ENCODE peak calls at places on chromosomes 6 and 20, in ten cellular contexts. One of them, this sample, is unnamed.

GRCh38 chr20:4059631-4060030 is 44.3 kb upstream of the RNF24 start:
- DNase-seq in right atrium auricular region: no peak
- DNase-seq in left lung: no peak
- DNase-seq in esophagus squamous epithelium: no peak
- DNase-seq in dorsolateral prefrontal cortex: no peak
- DNase-seq in fibroblast of lung: no peak
- DNase-seq in DND-41: no peak
- DNase-seq in tibial nerve: no peak
- DNase-seq in osteoblast: no peak
- DNase-seq in heart left ventricle: no peak
- DNase-seq in this sample: no peak

GRCh38 chr6:118514689-118515088 is 33.4 kb upstream of the PLN start:
- DNase-seq in right atrium auricular region: no peak
- DNase-seq in esophagus squamous epithelium: no peak
- DNase-seq in tibial nerve: no peak
- DNase-seq in DND-41: no peak
- DNase-seq in fibroblast of lung: no peak
- DNase-seq in dorsolateral prefrontal cortex: no peak
- DNase-seq in heart left ventricle: peak
- DNase-seq in left lung: no peak
- DNase-seq in osteoblast: no peak
- DNase-seq in this sample: no peak

GRCh38 chr20:57399587-57400261 is 8.5 kb downstream of the RBM38 start:
- DNase-seq in DND-41: no peak
- DNase-seq in tibial nerve: no peak
- DNase-seq in esophagus squamous epithelium: no peak
- DNase-seq in dorsolateral prefrontal cortex: no peak
- DNase-seq in right atrium auricular region: no peak
- DNase-seq in left lung: peak
- DNase-seq in fibroblast of lung: no peak
- DNase-seq in heart left ventricle: peak
- DNase-seq in osteoblast: peak
- DNase-seq in this sample: no peak

GRCh38 chr6:40077315-40077714 is 143.1 kb upstream of the MOCS1 start:
- DNase-seq in left lung: no peak
- DNase-seq in dorsolateral prefrontal cortex: no peak
- DNase-seq in heart left ventricle: no peak
- DNase-seq in esophagus squamous epithelium: no peak
- DNase-seq in osteoblast: no peak
- DNase-seq in fibroblast of lung: no peak
- DNase-seq in tibial nerve: no peak
- DNase-seq in DND-41: no peak
- DNase-seq in right atrium auricular region: no peak
- DNase-seq in this sample: no peak

GRCh38 chr6:42131531-42131930 is 10.9 kb downstream of the C6orf132 start:
- DNase-seq in heart left ventricle: no peak
- DNase-seq in left lung: peak
- DNase-seq in DND-41: no peak
- DNase-seq in right atrium auricular region: no peak
- DNase-seq in osteoblast: peak
- DNase-seq in fibroblast of lung: peak
- DNase-seq in esophagus squamous epithelium: no peak
- DNase-seq in tibial nerve: no peak
- DNase-seq in dorsolateral prefrontal cortex: no peak
- DNase-seq in this sample: no peak

GRCh38 chr6:39404312-39404711 is 81.8 kb upstream of the KCNK16 start:
- DNase-seq in esophagus squamous epithelium: no peak
- DNase-seq in osteoblast: no peak
- DNase-seq in tibial nerve: no peak
- DNase-seq in right atrium auricular region: no peak
- DNase-seq in left lung: no peak
- DNase-seq in fibroblast of lung: no peak
- DNase-seq in heart left ventricle: no peak
- DNase-seq in DND-41: no peak
- DNase-seq in dorsolateral prefrontal cortex: no peak
- DNase-seq in this sample: no peak

GRCh38 chr6:150589828-150590227 is 9.9 kb upstream of the PLEKHG1 start:
- DNase-seq in DND-41: no peak
- DNase-seq in esophagus squamous epithelium: no peak
- DNase-seq in heart left ventricle: no peak
- DNase-seq in tibial nerve: no peak
- DNase-seq in right atrium auricular region: no peak
- DNase-seq in left lung: no peak
- DNase-seq in fibroblast of lung: no peak
- DNase-seq in osteoblast: no peak
- DNase-seq in dorsolateral prefrontal cortex: no peak
- DNase-seq in this sample: no peak

GRCh38 chr6:83220121-83220520 is 27.0 kb downstream of the RWDD2A start:
- DNase-seq in right atrium auricular region: no peak
- DNase-seq in DND-41: no peak
- DNase-seq in fibroblast of lung: no peak
- DNase-seq in tibial nerve: no peak
- DNase-seq in esophagus squamous epithelium: no peak
- DNase-seq in heart left ventricle: no peak
- DNase-seq in dorsolateral prefrontal cortex: no peak
- DNase-seq in left lung: no peak
- DNase-seq in osteoblast: no peak
- DNase-seq in this sample: no peak

GRCh38 chr6:83804886-83805285 is 48.3 kb upstream of the RIPPLY2 start:
- DNase-seq in osteoblast: no peak
- DNase-seq in esophagus squamous epithelium: no peak
- DNase-seq in left lung: no peak
- DNase-seq in heart left ventricle: no peak
- DNase-seq in dorsolateral prefrontal cortex: no peak
- DNase-seq in DND-41: no peak
- DNase-seq in fibroblast of lung: no peak
- DNase-seq in right atrium auricular region: no peak
- DNase-seq in tibial nerve: no peak
- DNase-seq in this sample: no peak

GRCh38 chr6:11828185-11828897 is 49.7 kb upstream of the ADTRP start:
- DNase-seq in fibroblast of lung: peak
- DNase-seq in dorsolateral prefrontal cortex: no peak
- DNase-seq in tibial nerve: no peak
- DNase-seq in osteoblast: no peak
- DNase-seq in heart left ventricle: no peak
- DNase-seq in DND-41: no peak
- DNase-seq in left lung: no peak
- DNase-seq in esophagus squamous epithelium: no peak
- DNase-seq in right atrium auricular region: no peak
- DNase-seq in this sample: no peak

GRCh38 chr20:53030061-53030460 is 57.9 kb downstream of the TSHZ2 start:
- DNase-seq in heart left ventricle: no peak
- DNase-seq in fibroblast of lung: no peak
- DNase-seq in right atrium auricular region: no peak
- DNase-seq in dorsolateral prefrontal cortex: no peak
- DNase-seq in esophagus squamous epithelium: no peak
- DNase-seq in left lung: no peak
- DNase-seq in tibial nerve: no peak
- DNase-seq in osteoblast: no peak
- DNase-seq in DND-41: no peak
- DNase-seq in this sample: no peak

GRCh38 chr6:119446623-119447008 is 97.1 kb upstream of the MAN1A1 start:
- DNase-seq in dorsolateral prefrontal cortex: no peak
- DNase-seq in esophagus squamous epithelium: no peak
- DNase-seq in tibial nerve: peak
- DNase-seq in heart left ventricle: peak
- DNase-seq in osteoblast: peak
- DNase-seq in fibroblast of lung: peak
- DNase-seq in right atrium auricular region: no peak
- DNase-seq in left lung: no peak
- DNase-seq in DND-41: no peak
- DNase-seq in this sample: no peak

GRCh38 chr6:84052204-84052882 is 18.8 kb downstream of the MRAP2 start:
- DNase-seq in right atrium auricular region: peak
- DNase-seq in esophagus squamous epithelium: no peak
- DNase-seq in tibial nerve: peak
- DNase-seq in osteoblast: peak
- DNase-seq in left lung: no peak
- DNase-seq in heart left ventricle: peak
- DNase-seq in DND-41: no peak
- DNase-seq in fibroblast of lung: peak
- DNase-seq in dorsolateral prefrontal cortex: peak
- DNase-seq in this sample: peak

DNA sequence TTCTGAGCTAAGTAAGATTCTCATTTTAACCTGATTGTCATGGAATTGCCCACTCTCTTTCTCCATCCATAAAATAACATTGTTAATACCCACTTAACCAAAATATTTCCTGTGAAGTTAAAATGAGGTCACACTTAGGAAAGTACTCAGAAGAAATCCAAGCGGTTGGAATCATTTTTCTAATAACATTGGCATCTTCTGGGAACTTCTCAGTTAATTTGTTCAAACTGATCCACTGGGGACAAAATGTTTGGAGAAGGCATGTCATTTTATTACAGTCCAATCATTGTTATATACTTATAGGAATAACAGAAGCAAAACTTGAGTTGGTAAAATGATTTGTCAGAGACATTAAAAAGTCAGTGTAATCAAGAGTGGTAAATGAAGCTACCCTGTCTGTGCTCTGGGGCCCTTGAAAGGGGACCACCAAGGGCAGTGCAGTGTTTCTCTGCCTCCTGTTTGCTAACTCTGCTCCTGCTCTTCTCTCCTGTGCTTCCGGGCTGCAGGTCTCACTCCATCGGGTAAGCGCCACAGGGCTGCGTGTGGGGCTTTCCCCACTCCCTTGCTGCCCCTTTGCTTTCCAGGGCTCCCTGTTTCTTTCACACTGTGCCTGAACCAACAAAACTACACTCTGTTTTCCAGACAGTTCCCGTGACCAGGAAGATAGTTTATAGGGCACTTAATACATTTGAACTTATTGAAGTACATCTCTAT is 50.1 kb downstream of the HDDC2 start:
- DNase-seq in DND-41: no peak
- DNase-seq in left lung: no peak
- DNase-seq in esophagus squamous epithelium: no peak
- DNase-seq in right atrium auricular region: no peak
- DNase-seq in osteoblast: no peak
- DNase-seq in tibial nerve: no peak
- DNase-seq in heart left ventricle: no peak
- DNase-seq in fibroblast of lung: peak
- DNase-seq in dorsolateral prefrontal cortex: no peak
- DNase-seq in this sample: peak
- H3K27ac ChIP-seq in DND-41: no peak
- H3K27ac ChIP-seq in left lung: no peak
- H3K27ac ChIP-seq in esophagus squamous epithelium: no peak
- H3K27ac ChIP-seq in right atrium auricular region: no peak
- H3K27ac ChIP-seq in osteoblast: peak
- H3K27ac ChIP-seq in tibial nerve: no peak
- H3K27ac ChIP-seq in heart left ventricle: no peak
- H3K27ac ChIP-seq in fibroblast of lung: no peak
- H3K27ac ChIP-seq in dorsolateral prefrontal cortex: no peak
- H3K27ac ChIP-seq in this sample: no peak

GRCh38 chr6:69018911-69019310 is 383.8 kb downstream of the ADGRB3 start:
- DNase-seq in dorsolateral prefrontal cortex: no peak
- DNase-seq in right atrium auricular region: no peak
- DNase-seq in fibroblast of lung: no peak
- DNase-seq in heart left ventricle: no peak
- DNase-seq in tibial nerve: no peak
- DNase-seq in DND-41: no peak
- DNase-seq in left lung: no peak
- DNase-seq in esophagus squamous epithelium: no peak
- DNase-seq in osteoblast: no peak
- DNase-seq in this sample: no peak

GRCh38 chr6:69022991-69023390 is 387.9 kb downstream of the ADGRB3 start:
- DNase-seq in dorsolateral prefrontal cortex: no peak
- DNase-seq in fibroblast of lung: peak
- DNase-seq in left lung: no peak
- DNase-seq in osteoblast: peak
- DNase-seq in DND-41: no peak
- DNase-seq in tibial nerve: no peak
- DNase-seq in heart left ventricle: no peak
- DNase-seq in right atrium auricular region: no peak
- DNase-seq in esophagus squamous epithelium: no peak
- DNase-seq in this sample: no peak

DNA sequence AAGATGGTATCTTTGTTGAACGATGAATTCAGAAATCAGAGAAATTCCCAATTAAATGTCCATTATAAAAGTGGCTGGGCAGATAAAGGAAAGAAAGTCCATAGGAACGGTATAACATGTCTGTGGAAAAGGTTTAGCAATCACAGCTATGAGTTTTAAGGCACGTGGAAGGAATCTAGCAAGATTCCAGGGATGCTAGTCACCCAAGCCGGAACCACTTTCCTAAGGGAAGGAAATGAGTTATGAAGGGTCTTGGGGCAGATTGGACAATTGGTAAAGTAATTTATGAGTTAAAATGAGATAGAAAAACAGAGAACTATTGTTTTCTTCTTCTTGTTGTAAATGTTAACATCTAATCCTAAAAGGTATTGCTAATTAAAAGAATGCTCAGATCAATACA is 384.8 kb downstream of the ADGRB3 start:
- DNase-seq in esophagus squamous epithelium: no peak
- DNase-seq in DND-41: no peak
- DNase-seq in right atrium auricular region: no peak
- DNase-seq in heart left ventricle: no peak
- DNase-seq in dorsolateral prefrontal cortex: no peak
- DNase-seq in tibial nerve: no peak
- DNase-seq in osteoblast: no peak
- DNase-seq in fibroblast of lung: peak
- DNase-seq in left lung: no peak
- DNase-seq in this sample: no peak
- TF ChIP-seq CTCF in esophagus squamous epithelium: no peak
- TF ChIP-seq CTCF in DND-41: no peak
- TF ChIP-seq CTCF in right atrium auricular region: no peak
- TF ChIP-seq CTCF in heart left ventricle: no peak
- TF ChIP-seq CTCF in dorsolateral prefrontal cortex: no peak
- TF ChIP-seq CTCF in tibial nerve: no peak
- TF ChIP-seq CTCF in osteoblast: no peak
- TF ChIP-seq CTCF in fibroblast of lung: no peak
- TF ChIP-seq CTCF in left lung: no peak
- TF ChIP-seq CTCF in this sample: no peak

DNA sequence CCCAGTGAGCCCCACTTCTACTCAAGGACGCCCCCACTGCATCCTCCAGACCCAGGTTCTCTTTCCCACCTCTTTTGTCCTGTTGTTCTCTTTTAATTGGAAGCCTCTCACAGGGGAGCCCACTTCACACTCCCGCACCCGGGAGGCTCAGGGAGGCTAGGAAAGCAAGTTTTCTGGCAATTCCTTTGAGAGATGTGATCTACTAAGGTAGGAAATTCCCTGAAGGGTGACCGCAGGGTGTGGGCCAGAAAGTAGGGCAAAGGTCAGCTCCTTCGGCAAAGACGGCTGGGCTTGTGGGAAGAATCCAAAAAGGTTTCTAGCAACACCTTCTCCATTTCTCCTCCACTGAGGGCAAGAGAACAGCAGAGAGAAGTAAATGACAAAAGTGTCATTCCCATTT is 98.1 kb upstream of the PTPN1 start:
- DNase-seq in tibial nerve: no peak
- DNase-seq in right atrium auricular region: no peak
- DNase-seq in heart left ventricle: no peak
- DNase-seq in left lung: no peak
- DNase-seq in DND-41: no peak
- DNase-seq in esophagus squamous epithelium: no peak
- DNase-seq in dorsolateral prefrontal cortex: no peak
- DNase-seq in osteoblast: no peak
- DNase-seq in fibroblast of lung: no peak
- DNase-seq in this sample: no peak
- H3K27ac ChIP-seq in tibial nerve: no peak
- H3K27ac ChIP-seq in right atrium auricular region: peak
- H3K27ac ChIP-seq in heart left ventricle: no peak
- H3K27ac ChIP-seq in left lung: no peak
- H3K27ac ChIP-seq in DND-41: no peak
- H3K27ac ChIP-seq in esophagus squamous epithelium: no peak
- H3K27ac ChIP-seq in dorsolateral prefrontal cortex: no peak
- H3K27ac ChIP-seq in osteoblast: no peak
- H3K27ac ChIP-seq in fibroblast of lung: no peak
- H3K27ac ChIP-seq in this sample: no peak

GRCh38 chr20:34311118-34312023 is 8.2 kb upstream of the AHCY start:
- DNase-seq in tibial nerve: no peak
- DNase-seq in dorsolateral prefrontal cortex: no peak
- DNase-seq in esophagus squamous epithelium: no peak
- DNase-seq in fibroblast of lung: no peak
- DNase-seq in DND-41: no peak
- DNase-seq in osteoblast: peak
- DNase-seq in heart left ventricle: peak
- DNase-seq in right atrium auricular region: no peak
- DNase-seq in left lung: no peak
- DNase-seq in this sample: peak
- TF ChIP-seq CTCF in tibial nerve: no peak
- TF ChIP-seq CTCF in dorsolateral prefrontal cortex: peak
- TF ChIP-seq CTCF in esophagus squamous epithelium: no peak
- TF ChIP-seq CTCF in fibroblast of lung: peak
- TF ChIP-seq CTCF in DND-41: no peak
- TF ChIP-seq CTCF in osteoblast: no peak
- TF ChIP-seq CTCF in heart left ventricle: no peak
- TF ChIP-seq CTCF in right atrium auricular region: no peak
- TF ChIP-seq CTCF in left lung: no peak
- TF ChIP-seq CTCF in this sample: peak